ENCODE peak calls at places on chromosomes 13 and 19, in nine cellular contexts. D is T-helper 1 cell, K is mucosa of descending colon, F is GM12892, I is iris pigment epithelial cell, S is AG08396, H is T-helper 2 cell, Z is AG04450, M is uterus. P is an unnamed sample.

GRCh38 chr19:1082165-1082927 is 12.8 kb downstream of the POLR2E start:
- DNase-seq in D (peak), K (peak), F (peak), I (peak), S (peak), H (peak), Z (no peak), M (no peak), P (no peak)

GRCh38 chr13:22821589-22821988 is 359.2 kb upstream of the SGCG start:
- DNase-seq in D (no peak), K (no peak), F (no peak), I (no peak), S (no peak), H (no peak), Z (no peak), M (no peak), P (no peak)

GRCh38 chr19:3536429-3537100 is 2.4 kb upstream of the TEKTIP1 start:
- DNase-seq in D (no peak), K (no peak), F (no peak), I (no peak), S (no peak), H (no peak), Z (no peak), M (no peak), P (no peak)

GRCh38 chr13:56752630-56753029 is 388.1 kb upstream of the PRR20A start:
- DNase-seq in D (no peak), K (no peak), F (no peak), I (no peak), S (no peak), H (no peak), Z (no peak), M (no peak), P (no peak)

GRCh38 chr13:35471466-35472307 is 4.8 kb downstream of the MAB21L1 start:
- DNase-seq in D (no peak), K (no peak), F (no peak), I (peak), S (no peak), H (no peak), Z (no peak), M (no peak), P (no peak)

GRCh38 chr13:25654332-25654731 is 282.6 kb downstream of the ATP8A2 start:
- DNase-seq in D (no peak), K (no peak), F (no peak), I (no peak), S (no peak), H (no peak), Z (no peak), M (no peak), P (no peak)

GRCh38 chr13:87680298-87680697 is 9.1 kb downstream of the SLITRK5 start:
- DNase-seq in D (no peak), K (peak), F (no peak), I (no peak), S (no peak), H (no peak), Z (no peak), M (no peak), P (no peak)

GRCh38 chr13:112903606-112904195 is 65.3 kb upstream of the MCF2L start:
- DNase-seq in D (no peak), K (no peak), F (no peak), I (no peak), S (no peak), H (no peak), Z (no peak), M (no peak), P (no peak)

GRCh38 chr19:51702754-51703654 is 9.9 kb downstream of the SPACA6 start:
- DNase-seq in D (no peak), K (peak), F (no peak), I (no peak), S (no peak), H (no peak), Z (no peak), M (peak), P (no peak)

GRCh38 chr19:5216141-5216847 is 124.3 kb downstream of the PTPRS start:
- DNase-seq in D (no peak), K (no peak), F (no peak), I (no peak), S (no peak), H (no peak), Z (no peak), M (no peak), P (no peak)

GRCh38 chr19:45444318-45445041 is 20.8 kb upstream of the ERCC1 start:
- DNase-seq in D (peak), K (peak), F (peak), I (peak), S (peak), H (peak), Z (no peak), M (peak), P (no peak)

GRCh38 chr19:16208847-16209246 is 11.1 kb downstream of the AP1M1 start:
- DNase-seq in D (no peak), K (no peak), F (no peak), I (no peak), S (no peak), H (no peak), Z (no peak), M (no peak), P (no peak)

P was measured in H4.